ENCODE peak calls at places on chromosomes 13 and 19, in four cellular contexts. D, F, T and J are unnamed samples.

GRCh38 chr13:79309690-79310089 is 96.4 kb downstream of the RBM26 start:
- DNase-seq in D (no peak), F (no peak), T (no peak), J (no peak)

GRCh38 chr19:14096272-14096992 is 5.9 kb upstream of the SAMD1 start:
- DNase-seq in D (no peak), F (no peak), T (no peak), J (no peak)

GRCh38 chr19:4115050-4115817 is 8.7 kb downstream of the MAP2K2 start:
- DNase-seq in D (no peak), F (no peak), T (no peak), J (no peak)

GRCh38 chr19:33411621-33412180 is 38.2 kb downstream of the CEBPG start:
- DNase-seq in D (no peak), F (no peak), T (no peak), J (no peak)

GRCh38 chr19:7605490-7606222 is 10.0 kb downstream of the CAMSAP3 start:
- DNase-seq in D (no peak), F (no peak), T (no peak), J (peak; percentile 13)

GRCh38 chr19:42176990-42177685 is 40.3 kb downstream of the DEDD2 start:
- DNase-seq in D (peak; percentile 61), F (no peak), T (peak; percentile 48), J (peak; percentile 74)

GRCh38 chr13:85528578-85529215 is 270.5 kb downstream of the SLITRK6 start:
- DNase-seq in D (no peak), F (no peak), T (peak; percentile 59), J (no peak)

GRCh38 chr13:98484289-98485219 is 92.4 kb downstream of the STK24 start:
- DNase-seq in D (peak; percentile 75), F (peak; percentile 95), T (peak; percentile 98), J (peak; percentile 98)

GRCh38 chr13:21632196-21632595 is 28.2 kb upstream of the MICU2 start:
- DNase-seq in D (no peak), F (no peak), T (no peak), J (no peak)

GRCh38 chr13:107960301-107960700 is 255.0 kb downstream of the LIG4 start:
- DNase-seq in D (no peak), F (no peak), T (no peak), J (no peak)

GRCh38 chr19:38781058-38781457 is 7.7 kb upstream of the LGALS7 start:
- DNase-seq in D (no peak), F (no peak), T (no peak), J (no peak)

GRCh38 chr13:101521371-101521770 is 68.9 kb downstream of the ITGBL1 start:
- DNase-seq in D (no peak), F (no peak), T (no peak), J (no peak)

GRCh38 chr19:6287269-6287885 is 7.6 kb upstream of the MLLT1 start:
- DNase-seq in D (no peak), F (no peak), T (no peak), J (no peak)

DNA sequence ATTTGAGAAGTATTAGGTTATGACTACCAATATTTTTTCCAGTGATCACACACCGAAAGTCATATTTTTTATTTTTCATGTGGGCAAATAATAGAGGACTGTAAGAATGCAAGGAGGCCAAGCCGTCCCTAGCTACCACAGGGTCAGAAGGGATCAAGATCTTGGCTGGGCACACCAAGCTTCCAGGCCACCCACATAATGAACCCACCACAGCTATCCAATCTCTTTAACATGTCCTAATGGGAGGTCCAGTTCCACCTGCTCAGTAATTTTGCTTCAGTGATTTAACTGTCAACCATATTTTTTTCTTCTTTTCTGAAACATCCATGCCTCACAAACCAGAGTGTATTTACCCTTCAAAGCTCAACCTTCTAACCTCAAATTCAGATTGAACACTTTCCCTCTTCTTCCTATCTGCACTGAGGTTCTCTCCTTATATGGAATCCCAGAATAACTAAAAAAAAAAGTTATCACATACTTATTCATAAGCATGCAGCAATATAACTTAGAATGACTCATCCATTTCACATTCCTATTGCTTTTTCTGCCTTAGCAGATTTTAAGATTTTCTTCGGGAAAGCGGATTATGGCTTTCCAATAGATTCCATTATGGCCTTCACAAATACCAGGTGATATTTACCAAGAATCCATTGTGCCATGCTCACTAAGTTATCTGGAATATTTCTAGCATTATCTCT is 12.2 kb downstream of the ARGLU1 start:
- DNase-seq in D (no peak), F (no peak), T (no peak), J (no peak)
- H3K4me3 ChIP-seq in D (no peak overlapping the region), F (no peak overlapping the region), T (no peak overlapping the region), J (no peak overlapping the region)

GRCh38 chr13:77815330-77815729 is 103.3 kb downstream of the EDNRB start:
- DNase-seq in D (no peak), F (no peak), T (no peak), J (no peak)

GRCh38 chr13:77810891-77811290 is 107.7 kb downstream of the EDNRB start:
- DNase-seq in D (no peak), F (no peak), T (no peak), J (no peak)

GRCh38 chr13:77811981-77812380 is 106.7 kb downstream of the EDNRB start:
- DNase-seq in D (no peak), F (no peak), T (no peak), J (no peak)

DNA sequence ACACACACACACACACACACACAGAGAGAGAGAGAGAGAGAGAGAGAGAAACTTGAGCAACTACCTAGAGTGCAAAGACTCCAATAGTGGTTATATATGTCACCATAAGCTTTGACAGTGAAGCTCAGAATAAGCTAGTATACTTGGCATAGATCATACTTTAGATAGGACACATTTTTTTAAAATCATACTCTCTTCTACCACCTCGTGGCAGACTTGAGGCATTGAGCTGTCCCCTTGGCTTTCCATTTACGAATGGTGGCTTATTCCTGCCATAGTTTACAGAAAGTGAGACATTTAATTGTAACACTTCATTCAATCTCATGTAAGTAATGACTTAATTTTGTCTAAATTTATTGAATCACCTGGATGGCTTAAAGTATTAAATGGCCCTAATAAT is 108.2 kb downstream of the EDNRB start:
- DNase-seq in D (no peak), F (no peak), T (no peak), J (peak; percentile 47)
- TF ChIP-seq CTCF in D (no peak), F (no peak), T (peak; percentile 63), J (peak; percentile 56)

DNA sequence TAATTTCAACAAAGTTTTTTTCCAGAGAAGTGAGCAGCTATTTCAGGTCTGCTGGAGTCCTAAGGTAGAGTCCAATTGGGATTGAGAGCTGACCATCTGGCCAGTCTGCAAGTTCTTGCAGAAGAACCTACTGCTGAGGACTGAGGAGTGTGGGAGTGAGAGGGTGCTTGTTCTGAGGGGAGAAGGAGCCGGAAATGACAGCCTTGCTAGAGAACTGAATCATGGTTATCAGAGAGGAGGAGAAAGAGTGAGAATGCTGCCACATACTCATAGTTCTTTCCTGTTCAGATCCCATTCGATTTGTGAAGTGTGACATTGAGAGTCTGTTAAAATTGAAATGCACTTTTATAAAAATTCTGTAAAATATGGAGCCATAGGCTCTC is 350.0 kb downstream of the KCNRG start:
- DNase-seq in D (no peak), F (no peak), T (no peak), J (no peak)
- H3K4me3 ChIP-seq in D (no peak overlapping the region), F (no peak overlapping the region), T (no peak overlapping the region), J (no peak overlapping the region)

GRCh38 chr19:12611361-12611699 is 610 bp downstream of the ZNF791 start:
- DNase-seq in D (peak; percentile 75), F (peak; percentile 86), T (peak; percentile 56), J (peak; percentile 81)

GRCh38 chr19:12606796-12607195 is 3.8 kb downstream of the ZNF490 start:
- DNase-seq in D (no peak), F (no peak), T (no peak), J (no peak)

GRCh38 chr19:12610540-12611360 is at the start of the genes ZNF490 and ZNF791:
- DNase-seq in D (peak; percentile 99), F (peak; percentile 99), T (peak; percentile 99), J (peak; percentile 98)
- TF ChIP-seq CTCF in D (no peak), F (no peak), T (peak; percentile 34), J (no peak)

DNA sequence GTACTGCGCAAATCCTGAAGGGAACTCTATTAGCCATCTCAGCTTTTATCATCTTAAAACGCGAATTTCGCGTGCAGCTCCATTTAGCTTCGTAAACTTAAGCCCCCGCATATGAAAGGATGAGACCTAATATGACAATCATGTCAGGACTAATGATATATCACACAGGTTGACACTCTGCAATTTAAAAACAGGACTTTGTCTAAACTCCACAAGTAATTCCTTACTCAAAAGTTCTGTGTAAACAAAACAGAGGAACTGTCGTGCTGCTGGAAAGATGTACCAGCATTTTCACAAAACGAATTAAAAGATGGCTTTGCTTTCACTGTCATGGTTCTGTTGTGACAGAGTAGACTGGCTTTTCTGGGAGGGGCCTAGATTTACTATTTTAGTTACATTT is 747 bp downstream of the LACC1 start:
- DNase-seq in D (no peak), F (no peak), T (no peak), J (no peak)
- H3K4me3 ChIP-seq in D (peak overlapping the region; percentile 95), F (peak overlapping the region; percentile 70), T (peak overlapping the region; percentile 78), J (peak overlapping the region; percentile 86)

DNA sequence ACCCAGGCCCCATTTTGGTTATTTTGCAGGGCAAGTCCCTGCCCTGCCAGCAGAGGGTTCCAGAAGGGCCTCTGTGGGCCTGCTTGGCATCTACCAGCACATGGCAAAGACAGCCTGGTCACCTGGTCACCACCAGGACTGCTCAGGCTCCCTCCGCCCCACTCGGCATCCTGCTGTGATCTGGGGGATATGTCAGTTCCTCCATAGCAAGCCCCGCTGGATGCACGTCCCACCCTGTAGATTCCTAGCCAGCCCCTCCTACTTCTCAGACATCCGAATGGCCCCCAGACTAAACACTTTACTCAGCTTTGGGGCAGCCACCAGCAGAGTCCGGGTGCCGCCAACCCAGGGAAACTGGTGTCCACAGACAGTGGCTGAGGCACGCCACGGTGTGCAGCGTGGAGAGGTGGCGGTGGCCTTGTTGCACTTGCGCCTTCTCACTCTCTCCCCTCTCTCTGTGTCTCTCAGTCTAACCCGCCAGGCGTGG is 31.8 kb upstream of the USE1 start:
- DNase-seq in D (no peak), F (no peak), T (no peak), J (no peak)
- TF ChIP-seq CTCF in D (no peak), F (no peak), T (no peak), J (no peak)